ENCODE peak calls at places on chromosomes 5 and 9, in four cellular contexts. One of them, this sample, is unnamed.

GRCh38 chr5:170738840-170739239 is 44.7 kb upstream of the GABRP start:
- DNase-seq in transverse colon: no peak
- DNase-seq in lower lobe of right lung: no peak
- DNase-seq in HFFc6: no peak
- DNase-seq in this sample: no peak

GRCh38 chr5:159102294-159102934 is 2.7 kb upstream of the EBF1 start:
- DNase-seq in transverse colon: no peak
- DNase-seq in lower lobe of right lung: no peak
- DNase-seq in HFFc6: no peak
- DNase-seq in this sample: no peak

GRCh38 chr5:141245250-141245717 is at the start of gene PCDHB15:
- DNase-seq in transverse colon: peak
- DNase-seq in lower lobe of right lung: no peak
- DNase-seq in HFFc6: no peak
- DNase-seq in this sample: no peak

GRCh38 chr5:56167522-56167921 is 65.6 kb downstream of the ANKRD55 start:
- DNase-seq in transverse colon: no peak
- DNase-seq in lower lobe of right lung: no peak
- DNase-seq in HFFc6: no peak
- DNase-seq in this sample: no peak

GRCh38 chr9:133120343-133121199 is 469 bp downstream of the RALGDS start:
- DNase-seq in transverse colon: no peak
- DNase-seq in lower lobe of right lung: no peak
- DNase-seq in HFFc6: no peak
- DNase-seq in this sample: no peak

GRCh38 chr5:161406880-161407279 is 139.6 kb downstream of the GABRB2 start:
- DNase-seq in transverse colon: no peak
- DNase-seq in lower lobe of right lung: no peak
- DNase-seq in HFFc6: no peak
- DNase-seq in this sample: no peak

GRCh38 chr9:132293145-132293721 is 61.6 kb downstream of the SETX start:
- DNase-seq in transverse colon: no peak
- DNase-seq in lower lobe of right lung: no peak
- DNase-seq in HFFc6: no peak
- DNase-seq in this sample: no peak

GRCh38 chr9:94623253-94623652 is 16.1 kb downstream of the FBP1 start:
- DNase-seq in transverse colon: peak
- DNase-seq in lower lobe of right lung: peak
- DNase-seq in HFFc6: no peak
- DNase-seq in this sample: no peak

GRCh38 chr9:109101202-109101595 is 18.5 kb downstream of the TMEM245 start:
- DNase-seq in transverse colon: no peak
- DNase-seq in lower lobe of right lung: no peak
- DNase-seq in HFFc6: no peak
- DNase-seq in this sample: no peak

GRCh38 chr9:69273162-69273561 is 51.9 kb upstream of the ENTREP1 start:
- DNase-seq in transverse colon: no peak
- DNase-seq in lower lobe of right lung: no peak
- DNase-seq in HFFc6: no peak
- DNase-seq in this sample: no peak

GRCh38 chr9:132670816-132671371 is 630 bp downstream of the GTF3C4 start:
- DNase-seq in transverse colon: peak
- DNase-seq in lower lobe of right lung: no peak
- DNase-seq in HFFc6: peak
- DNase-seq in this sample: no peak

GRCh38 chr9:136621019-136621733 is 41.5 kb upstream of the EGFL7 start:
- DNase-seq in transverse colon: no peak
- DNase-seq in lower lobe of right lung: no peak
- DNase-seq in HFFc6: no peak
- DNase-seq in this sample: no peak

GRCh38 chr9:101138516-101138915 is 110.0 kb downstream of the PLPPR1 start:
- DNase-seq in transverse colon: no peak
- DNase-seq in lower lobe of right lung: no peak
- DNase-seq in HFFc6: no peak
- DNase-seq in this sample: no peak

GRCh38 chr9:136644343-136644592 is 18.4 kb upstream of the EGFL7 start:
- DNase-seq in transverse colon: peak
- DNase-seq in lower lobe of right lung: peak
- DNase-seq in HFFc6: no peak
- DNase-seq in this sample: no peak

GRCh38 chr5:16661713-16662112 is 44.9 kb upstream of the RETREG1 start:
- DNase-seq in transverse colon: no peak
- DNase-seq in lower lobe of right lung: no peak
- DNase-seq in HFFc6: no peak
- DNase-seq in this sample: no peak

GRCh38 chr5:146541956-146542849 is 26.2 kb upstream of the GPR151 start:
- DNase-seq in transverse colon: peak
- DNase-seq in lower lobe of right lung: peak
- DNase-seq in HFFc6: peak
- DNase-seq in this sample: no peak

GRCh38 chr9:35649431-35650340 is 1.0 kb downstream of the SIT1 start:
- DNase-seq in transverse colon: no peak
- DNase-seq in lower lobe of right lung: no peak
- DNase-seq in HFFc6: no peak
- DNase-seq in this sample: no peak

GRCh38 chr5:111514087-111514486 is 1.8 kb upstream of the STARD4 start:
- DNase-seq in transverse colon: no peak
- DNase-seq in lower lobe of right lung: no peak
- DNase-seq in HFFc6: no peak
- DNase-seq in this sample: no peak
- TF ChIP-seq CTCF in transverse colon: no peak
- TF ChIP-seq CTCF in lower lobe of right lung: no peak
- TF ChIP-seq CTCF in HFFc6: no peak
- TF ChIP-seq CTCF in this sample: no peak

GRCh38 chr5:38515648-38516047 is 40.8 kb downstream of the LIFR start:
- DNase-seq in transverse colon: no peak
- DNase-seq in lower lobe of right lung: no peak
- DNase-seq in HFFc6: peak
- DNase-seq in this sample: no peak
- TF ChIP-seq CTCF in transverse colon: no peak
- TF ChIP-seq CTCF in lower lobe of right lung: peak
- TF ChIP-seq CTCF in HFFc6: peak
- TF ChIP-seq CTCF in this sample: peak

DNA sequence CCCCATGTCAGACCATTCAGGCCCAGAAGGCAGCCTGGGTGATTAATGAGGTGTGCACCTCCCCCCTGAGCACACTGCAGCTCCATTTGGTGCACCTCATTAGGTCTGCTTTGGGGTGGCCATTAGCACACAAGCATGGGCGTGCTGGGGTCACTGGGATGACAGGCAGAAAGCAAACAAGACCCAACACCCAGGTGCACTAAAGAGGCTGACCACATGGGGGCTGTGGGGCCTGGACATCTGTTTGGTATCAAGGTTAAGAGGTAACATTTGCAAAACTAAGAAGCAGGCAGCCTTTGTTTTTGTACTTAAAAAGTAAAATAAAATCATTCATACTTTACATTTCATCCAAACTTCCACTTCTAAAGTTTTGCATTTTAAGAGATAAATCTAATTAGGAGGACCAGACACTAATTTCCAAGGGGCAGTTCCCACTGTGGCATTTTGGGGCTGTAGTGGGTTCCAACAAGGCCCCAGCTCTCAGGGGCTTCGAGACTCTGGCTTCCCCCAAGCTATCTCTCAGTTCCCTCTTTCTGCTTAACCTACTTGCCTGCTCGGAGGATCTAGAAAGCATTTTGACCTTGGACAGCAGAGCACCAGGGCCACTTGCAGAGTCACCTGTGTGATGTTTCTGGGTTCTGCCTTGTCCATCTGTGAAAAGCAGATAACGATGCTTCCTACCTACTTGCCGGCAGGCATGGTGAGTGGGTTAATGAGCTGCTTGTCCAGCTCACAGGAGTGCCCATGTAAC is 175.6 kb downstream of the MED10 start:
- DNase-seq in transverse colon: no peak
- DNase-seq in lower lobe of right lung: no peak
- DNase-seq in HFFc6: no peak
- DNase-seq in this sample: no peak
- TF ChIP-seq CTCF in transverse colon: no peak
- TF ChIP-seq CTCF in lower lobe of right lung: no peak
- TF ChIP-seq CTCF in HFFc6: no peak
- TF ChIP-seq CTCF in this sample: no peak

DNA sequence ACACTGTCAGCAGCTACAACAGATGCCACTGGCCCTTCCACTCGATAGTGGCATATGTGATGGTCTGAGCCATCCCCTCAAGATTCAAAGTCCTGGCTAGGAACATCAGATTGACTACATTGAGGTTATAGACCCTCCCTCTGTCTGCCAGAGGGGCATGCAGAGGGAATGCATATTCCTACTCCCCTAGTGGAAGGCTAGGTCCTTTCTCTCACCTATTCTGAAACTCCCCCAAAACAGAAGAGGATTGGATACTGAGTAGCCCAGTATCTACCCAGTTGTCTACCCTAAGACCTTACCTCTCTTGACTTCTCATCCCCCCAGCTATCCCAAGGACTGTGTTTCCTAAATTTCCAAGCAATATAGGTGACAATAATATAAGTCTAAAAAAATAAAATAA is 78.5 kb upstream of the PDE4D start:
- DNase-seq in transverse colon: no peak
- DNase-seq in lower lobe of right lung: no peak
- DNase-seq in HFFc6: no peak
- DNase-seq in this sample: no peak
- TF ChIP-seq CTCF in transverse colon: no peak
- TF ChIP-seq CTCF in lower lobe of right lung: no peak
- TF ChIP-seq CTCF in HFFc6: no peak
- TF ChIP-seq CTCF in this sample: no peak

GRCh38 chr9:128637656-128638055 is 19.0 kb downstream of the DYNC2I2 start:
- DNase-seq in transverse colon: no peak
- DNase-seq in lower lobe of right lung: no peak
- DNase-seq in HFFc6: no peak
- DNase-seq in this sample: no peak

GRCh38 chr9:128635266-128636023 is 21.2 kb downstream of the DYNC2I2 start:
- DNase-seq in transverse colon: peak
- DNase-seq in lower lobe of right lung: peak
- DNase-seq in HFFc6: peak
- DNase-seq in this sample: peak

GRCh38 chr9:128636556-128637530 is 19.8 kb downstream of the DYNC2I2 start:
- DNase-seq in transverse colon: no peak
- DNase-seq in lower lobe of right lung: no peak
- DNase-seq in HFFc6: no peak
- DNase-seq in this sample: peak

GRCh38 chr9:128634651-128635262 is 21.9 kb downstream of the DYNC2I2 start:
- DNase-seq in transverse colon: no peak
- DNase-seq in lower lobe of right lung: no peak
- DNase-seq in HFFc6: no peak
- DNase-seq in this sample: peak

DNA sequence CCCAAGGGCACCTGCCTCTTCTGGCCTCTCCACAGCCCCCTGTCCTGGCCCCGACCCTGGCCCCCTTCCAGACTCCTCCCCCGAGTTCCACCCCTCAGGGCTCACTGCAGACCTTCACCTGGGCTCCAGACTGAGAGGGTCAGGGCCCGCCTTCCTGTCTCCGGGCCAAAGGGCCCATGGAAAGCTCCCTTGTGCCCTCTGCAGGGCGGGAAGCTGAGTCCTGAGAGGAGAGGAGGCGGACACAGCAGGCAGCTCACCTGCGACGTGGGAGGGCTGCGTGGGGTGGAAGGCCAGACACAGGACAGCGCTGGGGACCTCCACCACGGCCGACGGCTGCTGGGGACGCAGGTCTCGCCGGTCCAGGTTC is 20.6 kb downstream of the DYNC2I2 start:
- DNase-seq in transverse colon: peak
- DNase-seq in lower lobe of right lung: peak
- DNase-seq in HFFc6: no peak
- DNase-seq in this sample: no peak
- TF ChIP-seq CTCF in transverse colon: peak
- TF ChIP-seq CTCF in lower lobe of right lung: peak
- TF ChIP-seq CTCF in HFFc6: no peak
- TF ChIP-seq CTCF in this sample: peak

GRCh38 chr5:151081426-151082273 is 816 bp upstream of the TNIP1 start:
- DNase-seq in transverse colon: no peak
- DNase-seq in lower lobe of right lung: no peak
- DNase-seq in HFFc6: peak
- DNase-seq in this sample: no peak

GRCh38 chr5:151080620-151081425 is at the start of gene TNIP1:
- DNase-seq in transverse colon: peak
- DNase-seq in lower lobe of right lung: peak
- DNase-seq in HFFc6: peak
- DNase-seq in this sample: no peak

GRCh38 chr5:151084363-151084762 is 3.5 kb upstream of the TNIP1 start:
- DNase-seq in transverse colon: no peak
- DNase-seq in lower lobe of right lung: no peak
- DNase-seq in HFFc6: no peak
- DNase-seq in this sample: no peak

GRCh38 chr5:151082976-151083651 is 2.3 kb upstream of the TNIP1 start:
- DNase-seq in transverse colon: peak
- DNase-seq in lower lobe of right lung: peak
- DNase-seq in HFFc6: no peak
- DNase-seq in this sample: no peak

GRCh38 chr5:151082274-151082902 is 1.6 kb upstream of the TNIP1 start:
- DNase-seq in transverse colon: peak
- DNase-seq in lower lobe of right lung: no peak
- DNase-seq in HFFc6: no peak
- DNase-seq in this sample: no peak
- TF ChIP-seq CTCF in transverse colon: peak
- TF ChIP-seq CTCF in lower lobe of right lung: no peak
- TF ChIP-seq CTCF in HFFc6: peak
- TF ChIP-seq CTCF in this sample: peak

DNA sequence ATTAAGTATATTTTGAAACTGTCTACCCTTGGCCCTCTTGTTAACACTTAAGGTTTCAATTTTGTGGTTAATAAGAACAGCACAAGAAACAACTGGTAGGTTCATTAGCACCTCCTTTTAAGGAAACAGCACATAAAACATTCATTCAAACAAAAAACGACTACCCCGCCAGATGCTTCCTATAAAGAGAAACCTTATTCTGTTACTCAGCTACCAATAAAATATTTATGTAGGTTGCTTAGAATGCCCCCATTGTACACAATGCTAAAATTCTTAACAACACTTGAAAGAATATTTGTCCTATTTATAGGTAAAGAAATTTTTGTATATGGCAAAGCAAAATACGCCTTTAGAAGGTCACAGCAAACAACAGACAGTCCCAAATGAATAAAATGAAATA is 23.2 kb downstream of the CDK5RAP2 start:
- DNase-seq in transverse colon: no peak
- DNase-seq in lower lobe of right lung: no peak
- DNase-seq in HFFc6: no peak
- DNase-seq in this sample: no peak
- TF ChIP-seq CTCF in transverse colon: no peak
- TF ChIP-seq CTCF in lower lobe of right lung: no peak
- TF ChIP-seq CTCF in HFFc6: no peak
- TF ChIP-seq CTCF in this sample: no peak